ENCODE peak calls at places on chromosomes 2 and 18, in nine cellular contexts. N is sciatic nerve, K is left cardiac atrium, B is GM23248, Y is head of caudate nucleus, Z is NCI-H1694 treated with DMSO at 0.1 percent for 48 hours, I is GM12892, A is NCI-H1436 treated with DMSO at 0.1 percent for 48 hours, G is endothelial cell. M is an unnamed sample.

GRCh38 chr2:37376421-37377186 is 32.2 kb downstream of the QPCT start:
- DNase-seq in N (no peak), K (no peak), B (peak), Y (no peak), Z (no peak), I (peak), A (no peak), G (no peak), M (peak)

GRCh38 chr2:26619096-26619495 is 22.1 kb downstream of the CIB4 start:
- DNase-seq in N (peak), K (no peak), B (no peak), Y (no peak), Z (no peak), I (no peak), A (no peak), G (no peak), M (peak)

GRCh38 chr2:240701736-240702639 is 10.3 kb downstream of the AQP12A start:
- DNase-seq in N (no peak), K (peak), B (no peak), Y (no peak), Z (no peak), I (no peak), A (no peak), G (no peak), M (no peak)

GRCh38 chr2:226333388-226333787 is 466.2 kb downstream of the IRS1 start:
- DNase-seq in N (no peak), K (no peak), B (no peak), Y (no peak), Z (no peak), I (no peak), A (no peak), G (no peak), M (no peak)

GRCh38 chr2:193963472-193964119 is 1693.4 kb upstream of the SLC39A10 start:
- DNase-seq in N (no peak), K (no peak), B (peak), Y (peak), Z (peak), I (no peak), A (no peak), G (peak), M (no peak)

GRCh38 chr2:196168181-196168580 is 3.2 kb downstream of the STK17B start:
- DNase-seq in N (no peak), K (no peak), B (peak), Y (no peak), Z (no peak), I (no peak), A (no peak), G (no peak), M (no peak)

GRCh38 chr18:14026199-14026598 is 106.0 kb downstream of the ZNF519 start:
- DNase-seq in N (no peak), K (no peak), B (peak), Y (no peak), Z (no peak), I (no peak), A (no peak), G (no peak), M (no peak)

GRCh38 chr2:130158631-130159030 is 13.7 kb upstream of the CCDC74B start:
- DNase-seq in N (no peak), K (no peak), B (no peak), Y (no peak), Z (no peak), I (no peak), A (no peak), G (no peak), M (no peak)

GRCh38 chr2:217797170-217797569 is 205.6 kb downstream of the TNS1 start:
- DNase-seq in N (no peak), K (no peak), B (no peak), Y (no peak), Z (no peak), I (no peak), A (no peak), G (no peak), M (peak)

GRCh38 chr18:67081866-67082265 is 434.7 kb downstream of the DSEL start:
- DNase-seq in N (no peak), K (no peak), B (no peak), Y (no peak), Z (no peak), I (no peak), A (no peak), G (no peak), M (no peak)

GRCh38 chr2:43049836-43050796 is 176.3 kb downstream of the ZFP36L2 start:
- DNase-seq in N (peak), K (peak), B (no peak), Y (no peak), Z (no peak), I (no peak), A (no peak), G (no peak), M (peak)

GRCh38 chr2:72694715-72695496 is 130.9 kb downstream of the EXOC6B start:
- DNase-seq in N (no peak), K (peak), B (peak), Y (no peak), Z (peak), I (no peak), A (no peak), G (no peak), M (peak)

GRCh38 chr2:796151-796955 is 119.1 kb upstream of the TMEM18 start:
- DNase-seq in N (no peak), K (no peak), B (no peak), Y (no peak), Z (no peak), I (no peak), A (no peak), G (no peak), M (no peak)

GRCh38 chr2:17951563-17951962 is 73.1 kb downstream of the KCNS3 start:
- DNase-seq in N (no peak), K (no peak), B (no peak), Y (no peak), Z (no peak), I (no peak), A (no peak), G (no peak), M (no peak)

GRCh38 chr2:165691615-165692014 is 102.4 kb downstream of the GALNT3 start:
- DNase-seq in N (no peak), K (peak), B (peak), Y (no peak), Z (no peak), I (no peak), A (no peak), G (peak), M (no peak)

GRCh38 chr2:202588647-202589581 is 45.9 kb upstream of the FAM117B start:
- DNase-seq in N (peak), K (peak), B (peak), Y (peak), Z (peak), I (peak), A (peak), G (peak), M (peak)

GRCh38 chr2:113922335-113922734 is 32.4 kb downstream of the ACTR3 start:
- DNase-seq in N (no peak), K (no peak), B (no peak), Y (no peak), Z (no peak), I (no peak), A (no peak), G (no peak), M (no peak)

GRCh38 chr2:127348421-127349000 is 39.3 kb downstream of the MAP3K2 start:
- DNase-seq in N (no peak), K (no peak), B (peak), Y (no peak), Z (no peak), I (no peak), A (no peak), G (no peak), M (no peak)

GRCh38 chr2:53751728-53752127 is 15.9 kb upstream of the CHAC2 start:
- DNase-seq in N (no peak), K (no peak), B (peak), Y (no peak), Z (no peak), I (no peak), A (no peak), G (no peak), M (no peak)

GRCh38 chr2:217956895-217957457 is 45.8 kb downstream of the TNS1 start:
- DNase-seq in N (peak), K (peak), B (no peak), Y (no peak), Z (no peak), I (no peak), A (no peak), G (no peak), M (peak)

GRCh38 chr18:42931501-42931900 is 184.0 kb downstream of the RIT2 start:
- DNase-seq in N (no peak), K (no peak), B (peak), Y (no peak), Z (no peak), I (no peak), A (no peak), G (no peak), M (no peak)

GRCh38 chr2:26008851-26009566 is 24.9 kb upstream of the RAB10 start:
- DNase-seq in N (peak), K (peak), B (peak), Y (no peak), Z (no peak), I (no peak), A (no peak), G (no peak), M (peak)

GRCh38 chr18:75472906-75473305 is 45.4 kb upstream of the SMIM21 start:
- DNase-seq in N (no peak), K (no peak), B (no peak), Y (no peak), Z (no peak), I (no peak), A (no peak), G (no peak), M (no peak)

GRCh38 chr2:86648696-86649095 is 25.0 kb upstream of the RNF103 start:
- DNase-seq in N (no peak), K (no peak), B (no peak), Y (no peak), Z (no peak), I (no peak), A (no peak), G (no peak), M (no peak)

GRCh38 chr18:3903341-3903740 is 453.4 kb downstream of the TGIF1 start:
- DNase-seq in N (no peak), K (no peak), B (peak), Y (no peak), Z (no peak), I (no peak), A (no peak), G (no peak), M (no peak)

GRCh38 chr18:63832470-63832869 is 55.0 kb upstream of the SERPINB2 start:
- DNase-seq in N (no peak), K (no peak), B (peak), Y (no peak), Z (no peak), I (no peak), A (no peak), G (no peak), M (no peak)

GRCh38 chr2:149702571-149702970 is 115.0 kb upstream of the MMADHC start:
- DNase-seq in N (no peak), K (no peak), B (no peak), Y (no peak), Z (no peak), I (no peak), A (no peak), G (no peak), M (no peak)

GRCh38 chr2:158788951-158789350 is 6.2 kb upstream of the DAPL1 start:
- DNase-seq in N (no peak), K (no peak), B (no peak), Y (no peak), Z (no peak), I (no peak), A (no peak), G (no peak), M (no peak)

GRCh38 chr2:27316655-27317412 is 6.1 kb downstream of the MPV17 start:
- DNase-seq in N (no peak), K (peak), B (no peak), Y (peak), Z (no peak), I (no peak), A (no peak), G (no peak), M (no peak)

GRCh38 chr18:25669741-25670140 is 317.8 kb upstream of the ZNF521 start:
- DNase-seq in N (no peak), K (no peak), B (peak), Y (no peak), Z (no peak), I (no peak), A (no peak), G (no peak), M (no peak)

GRCh38 chr18:13455960-13456471 is 237.5 kb downstream of the LDLRAD4 start:
- DNase-seq in N (no peak), K (no peak), B (no peak), Y (no peak), Z (no peak), I (no peak), A (no peak), G (no peak), M (no peak)

GRCh38 chr18:28005164-28005563 is 171.8 kb downstream of the CDH2 start:
- DNase-seq in N (no peak), K (no peak), B (no peak), Y (no peak), Z (no peak), I (no peak), A (no peak), G (no peak), M (no peak)

GRCh38 chr2:237154050-237154638 is 68.5 kb downstream of the COPS8 start:
- DNase-seq in N (no peak), K (no peak), B (peak), Y (no peak), Z (peak), I (peak), A (no peak), G (peak), M (no peak)

GRCh38 chr2:33552758-33553461 is 46.2 kb downstream of the FAM98A start:
- DNase-seq in N (no peak), K (no peak), B (peak), Y (no peak), Z (no peak), I (no peak), A (no peak), G (no peak), M (no peak)

GRCh38 chr2:110858135-110858737 is 125.9 kb downstream of the ACOXL start:
- DNase-seq in N (no peak), K (no peak), B (no peak), Y (peak), Z (no peak), I (peak), A (no peak), G (no peak), M (no peak)

GRCh38 chr2:70898363-70899240 is 37.1 kb upstream of the ATP6V1B1 start:
- DNase-seq in N (no peak), K (no peak), B (no peak), Y (no peak), Z (no peak), I (no peak), A (no peak), G (no peak), M (no peak)

GRCh38 chr2:88738271-88738670 is 46.8 kb downstream of the RPIA start:
- DNase-seq in N (no peak), K (no peak), B (peak), Y (no peak), Z (no peak), I (no peak), A (no peak), G (no peak), M (no peak)

GRCh38 chr2:127471286-127471983 is 53.2 kb downstream of the PROC start:
- DNase-seq in N (no peak), K (no peak), B (no peak), Y (no peak), Z (no peak), I (no peak), A (no peak), G (no peak), M (no peak)